ENCODE peak calls at places on chromosomes 4 and X, in ten cellular contexts. One of them, this sample, is unnamed.

GRCh38 chr4:55074386-55074785 is 51.0 kb downstream of the KDR start:
- DNase-seq in Kasumi-1: no peak
- DNase-seq in activated CD8-positive, alpha-beta memory T cell treated with anti-CD3 and anti-CD28 coated beads for 48 hours: no peak
- DNase-seq in hypothalamus: no peak
- DNase-seq in GM23248: no peak
- DNase-seq in activated CD4-positive, alpha-beta T cell treated with anti-CD3 and anti-CD28 coated beads, Interleukin-2, amount 50 U/mL, for 4 hours: no peak
- DNase-seq in T-helper 2 cell: no peak
- DNase-seq in NCI-H2171 treated with DMSO at 0.1 percent for 48 hours: no peak
- DNase-seq in psoas muscle: no peak
- DNase-seq in Caki2: no peak
- DNase-seq in this sample: no peak

GRCh38 chr4:121654738-121655137 is 42.0 kb downstream of the ANXA5 start:
- DNase-seq in Kasumi-1: peak
- DNase-seq in activated CD8-positive, alpha-beta memory T cell treated with anti-CD3 and anti-CD28 coated beads for 48 hours: no peak
- DNase-seq in hypothalamus: no peak
- DNase-seq in GM23248: no peak
- DNase-seq in activated CD4-positive, alpha-beta T cell treated with anti-CD3 and anti-CD28 coated beads, Interleukin-2, amount 50 U/mL, for 4 hours: no peak
- DNase-seq in T-helper 2 cell: no peak
- DNase-seq in NCI-H2171 treated with DMSO at 0.1 percent for 48 hours: no peak
- DNase-seq in psoas muscle: no peak
- DNase-seq in Caki2: no peak
- DNase-seq in this sample: no peak

GRCh38 chr4:13700196-13701140 is 72.9 kb upstream of the BOD1L1 start:
- DNase-seq in Kasumi-1: no peak
- DNase-seq in activated CD8-positive, alpha-beta memory T cell treated with anti-CD3 and anti-CD28 coated beads for 48 hours: no peak
- DNase-seq in hypothalamus: no peak
- DNase-seq in GM23248: peak
- DNase-seq in activated CD4-positive, alpha-beta T cell treated with anti-CD3 and anti-CD28 coated beads, Interleukin-2, amount 50 U/mL, for 4 hours: no peak
- DNase-seq in T-helper 2 cell: no peak
- DNase-seq in NCI-H2171 treated with DMSO at 0.1 percent for 48 hours: no peak
- DNase-seq in psoas muscle: no peak
- DNase-seq in Caki2: peak
- DNase-seq in this sample: no peak

GRCh38 chr4:155543126-155543765 is 123.4 kb upstream of the GUCY1A1 start:
- DNase-seq in Kasumi-1: no peak
- DNase-seq in activated CD8-positive, alpha-beta memory T cell treated with anti-CD3 and anti-CD28 coated beads for 48 hours: no peak
- DNase-seq in hypothalamus: no peak
- DNase-seq in GM23248: peak
- DNase-seq in activated CD4-positive, alpha-beta T cell treated with anti-CD3 and anti-CD28 coated beads, Interleukin-2, amount 50 U/mL, for 4 hours: no peak
- DNase-seq in T-helper 2 cell: no peak
- DNase-seq in NCI-H2171 treated with DMSO at 0.1 percent for 48 hours: no peak
- DNase-seq in psoas muscle: no peak
- DNase-seq in Caki2: no peak
- DNase-seq in this sample: no peak

GRCh38 chr4:57073559-57073958 is 36.6 kb downstream of the IGFBP7 start:
- DNase-seq in Kasumi-1: no peak
- DNase-seq in activated CD8-positive, alpha-beta memory T cell treated with anti-CD3 and anti-CD28 coated beads for 48 hours: no peak
- DNase-seq in hypothalamus: no peak
- DNase-seq in GM23248: no peak
- DNase-seq in activated CD4-positive, alpha-beta T cell treated with anti-CD3 and anti-CD28 coated beads, Interleukin-2, amount 50 U/mL, for 4 hours: no peak
- DNase-seq in T-helper 2 cell: no peak
- DNase-seq in NCI-H2171 treated with DMSO at 0.1 percent for 48 hours: no peak
- DNase-seq in psoas muscle: no peak
- DNase-seq in Caki2: no peak
- DNase-seq in this sample: no peak

GRCh38 chr4:101419324-101420135 is 72.2 kb upstream of the PPP3CA start:
- DNase-seq in Kasumi-1: peak
- DNase-seq in activated CD8-positive, alpha-beta memory T cell treated with anti-CD3 and anti-CD28 coated beads for 48 hours: no peak
- DNase-seq in hypothalamus: no peak
- DNase-seq in GM23248: no peak
- DNase-seq in activated CD4-positive, alpha-beta T cell treated with anti-CD3 and anti-CD28 coated beads, Interleukin-2, amount 50 U/mL, for 4 hours: no peak
- DNase-seq in T-helper 2 cell: no peak
- DNase-seq in NCI-H2171 treated with DMSO at 0.1 percent for 48 hours: peak
- DNase-seq in psoas muscle: no peak
- DNase-seq in Caki2: no peak
- DNase-seq in this sample: no peak

GRCh38 chr4:108213723-108214122 is 45.0 kb upstream of the LEF1 start:
- DNase-seq in Kasumi-1: no peak
- DNase-seq in activated CD8-positive, alpha-beta memory T cell treated with anti-CD3 and anti-CD28 coated beads for 48 hours: no peak
- DNase-seq in hypothalamus: no peak
- DNase-seq in GM23248: no peak
- DNase-seq in activated CD4-positive, alpha-beta T cell treated with anti-CD3 and anti-CD28 coated beads, Interleukin-2, amount 50 U/mL, for 4 hours: no peak
- DNase-seq in T-helper 2 cell: no peak
- DNase-seq in NCI-H2171 treated with DMSO at 0.1 percent for 48 hours: no peak
- DNase-seq in psoas muscle: no peak
- DNase-seq in Caki2: no peak
- DNase-seq in this sample: no peak

GRCh38 chrX:153953342-153953830 is 8.9 kb upstream of the RENBP start:
- DNase-seq in Kasumi-1: peak
- DNase-seq in activated CD8-positive, alpha-beta memory T cell treated with anti-CD3 and anti-CD28 coated beads for 48 hours: peak
- DNase-seq in hypothalamus: no peak
- DNase-seq in GM23248: peak
- DNase-seq in activated CD4-positive, alpha-beta T cell treated with anti-CD3 and anti-CD28 coated beads, Interleukin-2, amount 50 U/mL, for 4 hours: peak
- DNase-seq in T-helper 2 cell: peak
- DNase-seq in NCI-H2171 treated with DMSO at 0.1 percent for 48 hours: peak
- DNase-seq in psoas muscle: peak
- DNase-seq in Caki2: peak
- DNase-seq in this sample: peak

GRCh38 chr4:137694138-137694537 is 161.8 kb upstream of the PCDH18 start:
- DNase-seq in Kasumi-1: no peak
- DNase-seq in activated CD8-positive, alpha-beta memory T cell treated with anti-CD3 and anti-CD28 coated beads for 48 hours: no peak
- DNase-seq in hypothalamus: no peak
- DNase-seq in GM23248: peak
- DNase-seq in activated CD4-positive, alpha-beta T cell treated with anti-CD3 and anti-CD28 coated beads, Interleukin-2, amount 50 U/mL, for 4 hours: no peak
- DNase-seq in T-helper 2 cell: no peak
- DNase-seq in NCI-H2171 treated with DMSO at 0.1 percent for 48 hours: no peak
- DNase-seq in psoas muscle: no peak
- DNase-seq in Caki2: no peak
- DNase-seq in this sample: no peak

GRCh38 chr4:139734201-139734874 is 68.7 kb downstream of the MGST2 start:
- DNase-seq in Kasumi-1: no peak
- DNase-seq in activated CD8-positive, alpha-beta memory T cell treated with anti-CD3 and anti-CD28 coated beads for 48 hours: no peak
- DNase-seq in hypothalamus: no peak
- DNase-seq in GM23248: peak
- DNase-seq in activated CD4-positive, alpha-beta T cell treated with anti-CD3 and anti-CD28 coated beads, Interleukin-2, amount 50 U/mL, for 4 hours: no peak
- DNase-seq in T-helper 2 cell: no peak
- DNase-seq in NCI-H2171 treated with DMSO at 0.1 percent for 48 hours: peak
- DNase-seq in psoas muscle: no peak
- DNase-seq in Caki2: no peak
- DNase-seq in this sample: no peak

GRCh38 chr4:140568507-140569306 is at the start of gene UCP1:
- DNase-seq in Kasumi-1: peak
- DNase-seq in activated CD8-positive, alpha-beta memory T cell treated with anti-CD3 and anti-CD28 coated beads for 48 hours: no peak
- DNase-seq in hypothalamus: no peak
- DNase-seq in GM23248: peak
- DNase-seq in activated CD4-positive, alpha-beta T cell treated with anti-CD3 and anti-CD28 coated beads, Interleukin-2, amount 50 U/mL, for 4 hours: no peak
- DNase-seq in T-helper 2 cell: no peak
- DNase-seq in NCI-H2171 treated with DMSO at 0.1 percent for 48 hours: no peak
- DNase-seq in psoas muscle: no peak
- DNase-seq in Caki2: no peak
- DNase-seq in this sample: peak

GRCh38 chr4:123096038-123096437 is 173.6 kb upstream of the NUDT6 start:
- DNase-seq in Kasumi-1: peak
- DNase-seq in activated CD8-positive, alpha-beta memory T cell treated with anti-CD3 and anti-CD28 coated beads for 48 hours: no peak
- DNase-seq in hypothalamus: no peak
- DNase-seq in GM23248: no peak
- DNase-seq in activated CD4-positive, alpha-beta T cell treated with anti-CD3 and anti-CD28 coated beads, Interleukin-2, amount 50 U/mL, for 4 hours: no peak
- DNase-seq in T-helper 2 cell: no peak
- DNase-seq in NCI-H2171 treated with DMSO at 0.1 percent for 48 hours: no peak
- DNase-seq in psoas muscle: no peak
- DNase-seq in Caki2: no peak
- DNase-seq in this sample: no peak

GRCh38 chr4:67549123-67549522 is 3.8 kb upstream of the CENPC start:
- DNase-seq in Kasumi-1: peak
- DNase-seq in activated CD8-positive, alpha-beta memory T cell treated with anti-CD3 and anti-CD28 coated beads for 48 hours: no peak
- DNase-seq in hypothalamus: no peak
- DNase-seq in GM23248: peak
- DNase-seq in activated CD4-positive, alpha-beta T cell treated with anti-CD3 and anti-CD28 coated beads, Interleukin-2, amount 50 U/mL, for 4 hours: no peak
- DNase-seq in T-helper 2 cell: no peak
- DNase-seq in NCI-H2171 treated with DMSO at 0.1 percent for 48 hours: peak
- DNase-seq in psoas muscle: no peak
- DNase-seq in Caki2: no peak
- DNase-seq in this sample: no peak

GRCh38 chr4:172547724-172548123 is 620.9 kb upstream of the GALNT7 start:
- DNase-seq in Kasumi-1: no peak
- DNase-seq in activated CD8-positive, alpha-beta memory T cell treated with anti-CD3 and anti-CD28 coated beads for 48 hours: no peak
- DNase-seq in hypothalamus: no peak
- DNase-seq in GM23248: no peak
- DNase-seq in activated CD4-positive, alpha-beta T cell treated with anti-CD3 and anti-CD28 coated beads, Interleukin-2, amount 50 U/mL, for 4 hours: no peak
- DNase-seq in T-helper 2 cell: no peak
- DNase-seq in NCI-H2171 treated with DMSO at 0.1 percent for 48 hours: peak
- DNase-seq in psoas muscle: no peak
- DNase-seq in Caki2: no peak
- DNase-seq in this sample: no peak

GRCh38 chrX:153972368-153973126 is at the start of gene TMEM187:
- DNase-seq in Kasumi-1: peak
- DNase-seq in activated CD8-positive, alpha-beta memory T cell treated with anti-CD3 and anti-CD28 coated beads for 48 hours: peak
- DNase-seq in hypothalamus: peak
- DNase-seq in GM23248: peak
- DNase-seq in activated CD4-positive, alpha-beta T cell treated with anti-CD3 and anti-CD28 coated beads, Interleukin-2, amount 50 U/mL, for 4 hours: peak
- DNase-seq in T-helper 2 cell: peak
- DNase-seq in NCI-H2171 treated with DMSO at 0.1 percent for 48 hours: peak
- DNase-seq in psoas muscle: peak
- DNase-seq in Caki2: peak
- DNase-seq in this sample: peak

GRCh38 chr4:86759298-86759697 is 89.9 kb downstream of the SLC10A6 start:
- DNase-seq in Kasumi-1: no peak
- DNase-seq in activated CD8-positive, alpha-beta memory T cell treated with anti-CD3 and anti-CD28 coated beads for 48 hours: no peak
- DNase-seq in hypothalamus: no peak
- DNase-seq in GM23248: no peak
- DNase-seq in activated CD4-positive, alpha-beta T cell treated with anti-CD3 and anti-CD28 coated beads, Interleukin-2, amount 50 U/mL, for 4 hours: no peak
- DNase-seq in T-helper 2 cell: no peak
- DNase-seq in NCI-H2171 treated with DMSO at 0.1 percent for 48 hours: no peak
- DNase-seq in psoas muscle: no peak
- DNase-seq in Caki2: no peak
- DNase-seq in this sample: no peak

GRCh38 chr4:74283614-74284013 is 24.7 kb upstream of the EPGN start:
- DNase-seq in Kasumi-1: no peak
- DNase-seq in activated CD8-positive, alpha-beta memory T cell treated with anti-CD3 and anti-CD28 coated beads for 48 hours: no peak
- DNase-seq in hypothalamus: no peak
- DNase-seq in GM23248: peak
- DNase-seq in activated CD4-positive, alpha-beta T cell treated with anti-CD3 and anti-CD28 coated beads, Interleukin-2, amount 50 U/mL, for 4 hours: no peak
- DNase-seq in T-helper 2 cell: no peak
- DNase-seq in NCI-H2171 treated with DMSO at 0.1 percent for 48 hours: no peak
- DNase-seq in psoas muscle: no peak
- DNase-seq in Caki2: peak
- DNase-seq in this sample: no peak

GRCh38 chrX:69080912-69081465 is 84.3 kb downstream of the PJA1 start:
- DNase-seq in Kasumi-1: no peak
- DNase-seq in activated CD8-positive, alpha-beta memory T cell treated with anti-CD3 and anti-CD28 coated beads for 48 hours: no peak
- DNase-seq in hypothalamus: no peak
- DNase-seq in GM23248: no peak
- DNase-seq in activated CD4-positive, alpha-beta T cell treated with anti-CD3 and anti-CD28 coated beads, Interleukin-2, amount 50 U/mL, for 4 hours: no peak
- DNase-seq in T-helper 2 cell: no peak
- DNase-seq in NCI-H2171 treated with DMSO at 0.1 percent for 48 hours: no peak
- DNase-seq in psoas muscle: peak
- DNase-seq in Caki2: no peak
- DNase-seq in this sample: no peak

GRCh38 chrX:115603534-115604074 is 42.6 kb downstream of the PLS3 start:
- DNase-seq in Kasumi-1: no peak
- DNase-seq in activated CD8-positive, alpha-beta memory T cell treated with anti-CD3 and anti-CD28 coated beads for 48 hours: no peak
- DNase-seq in hypothalamus: no peak
- DNase-seq in GM23248: no peak
- DNase-seq in activated CD4-positive, alpha-beta T cell treated with anti-CD3 and anti-CD28 coated beads, Interleukin-2, amount 50 U/mL, for 4 hours: no peak
- DNase-seq in T-helper 2 cell: no peak
- DNase-seq in NCI-H2171 treated with DMSO at 0.1 percent for 48 hours: no peak
- DNase-seq in psoas muscle: no peak
- DNase-seq in Caki2: no peak
- DNase-seq in this sample: no peak

GRCh38 chrX:136607236-136607635 is 40.7 kb upstream of the CD40LG start:
- DNase-seq in Kasumi-1: no peak
- DNase-seq in activated CD8-positive, alpha-beta memory T cell treated with anti-CD3 and anti-CD28 coated beads for 48 hours: no peak
- DNase-seq in hypothalamus: no peak
- DNase-seq in GM23248: no peak
- DNase-seq in activated CD4-positive, alpha-beta T cell treated with anti-CD3 and anti-CD28 coated beads, Interleukin-2, amount 50 U/mL, for 4 hours: no peak
- DNase-seq in T-helper 2 cell: no peak
- DNase-seq in NCI-H2171 treated with DMSO at 0.1 percent for 48 hours: no peak
- DNase-seq in psoas muscle: no peak
- DNase-seq in Caki2: no peak
- DNase-seq in this sample: no peak

GRCh38 chr4:48877827-48878535 is 28.6 kb downstream of the OCIAD2 start:
- DNase-seq in Kasumi-1: no peak
- DNase-seq in activated CD8-positive, alpha-beta memory T cell treated with anti-CD3 and anti-CD28 coated beads for 48 hours: no peak
- DNase-seq in hypothalamus: no peak
- DNase-seq in GM23248: no peak
- DNase-seq in activated CD4-positive, alpha-beta T cell treated with anti-CD3 and anti-CD28 coated beads, Interleukin-2, amount 50 U/mL, for 4 hours: no peak
- DNase-seq in T-helper 2 cell: no peak
- DNase-seq in NCI-H2171 treated with DMSO at 0.1 percent for 48 hours: no peak
- DNase-seq in psoas muscle: no peak
- DNase-seq in Caki2: no peak
- DNase-seq in this sample: no peak

GRCh38 chrX:18173494-18174180 is 47.0 kb downstream of the BEND2 start:
- DNase-seq in Kasumi-1: no peak
- DNase-seq in activated CD8-positive, alpha-beta memory T cell treated with anti-CD3 and anti-CD28 coated beads for 48 hours: no peak
- DNase-seq in hypothalamus: no peak
- DNase-seq in GM23248: no peak
- DNase-seq in activated CD4-positive, alpha-beta T cell treated with anti-CD3 and anti-CD28 coated beads, Interleukin-2, amount 50 U/mL, for 4 hours: no peak
- DNase-seq in T-helper 2 cell: no peak
- DNase-seq in NCI-H2171 treated with DMSO at 0.1 percent for 48 hours: peak
- DNase-seq in psoas muscle: peak
- DNase-seq in Caki2: no peak
- DNase-seq in this sample: peak

GRCh38 chrX:27463187-27463586 is at the start of gene PPP4R3C:
- DNase-seq in Kasumi-1: no peak
- DNase-seq in activated CD8-positive, alpha-beta memory T cell treated with anti-CD3 and anti-CD28 coated beads for 48 hours: no peak
- DNase-seq in hypothalamus: no peak
- DNase-seq in GM23248: no peak
- DNase-seq in activated CD4-positive, alpha-beta T cell treated with anti-CD3 and anti-CD28 coated beads, Interleukin-2, amount 50 U/mL, for 4 hours: no peak
- DNase-seq in T-helper 2 cell: no peak
- DNase-seq in NCI-H2171 treated with DMSO at 0.1 percent for 48 hours: no peak
- DNase-seq in psoas muscle: no peak
- DNase-seq in Caki2: no peak
- DNase-seq in this sample: no peak

GRCh38 chr4:83556836-83557235 is 20.9 kb downstream of the GPAT3 start:
- DNase-seq in Kasumi-1: no peak
- DNase-seq in activated CD8-positive, alpha-beta memory T cell treated with anti-CD3 and anti-CD28 coated beads for 48 hours: no peak
- DNase-seq in hypothalamus: no peak
- DNase-seq in GM23248: no peak
- DNase-seq in activated CD4-positive, alpha-beta T cell treated with anti-CD3 and anti-CD28 coated beads, Interleukin-2, amount 50 U/mL, for 4 hours: no peak
- DNase-seq in T-helper 2 cell: no peak
- DNase-seq in NCI-H2171 treated with DMSO at 0.1 percent for 48 hours: peak
- DNase-seq in psoas muscle: no peak
- DNase-seq in Caki2: no peak
- DNase-seq in this sample: no peak

GRCh38 chr4:55500072-55500471 is 46.6 kb downstream of the CLOCK start:
- DNase-seq in Kasumi-1: no peak
- DNase-seq in activated CD8-positive, alpha-beta memory T cell treated with anti-CD3 and anti-CD28 coated beads for 48 hours: no peak
- DNase-seq in hypothalamus: no peak
- DNase-seq in GM23248: no peak
- DNase-seq in activated CD4-positive, alpha-beta T cell treated with anti-CD3 and anti-CD28 coated beads, Interleukin-2, amount 50 U/mL, for 4 hours: no peak
- DNase-seq in T-helper 2 cell: no peak
- DNase-seq in NCI-H2171 treated with DMSO at 0.1 percent for 48 hours: no peak
- DNase-seq in psoas muscle: no peak
- DNase-seq in Caki2: no peak
- DNase-seq in this sample: no peak

GRCh38 chr4:176451441-176451840 is 131.7 kb downstream of the SPCS3 start:
- DNase-seq in Kasumi-1: no peak
- DNase-seq in activated CD8-positive, alpha-beta memory T cell treated with anti-CD3 and anti-CD28 coated beads for 48 hours: no peak
- DNase-seq in hypothalamus: peak
- DNase-seq in GM23248: no peak
- DNase-seq in activated CD4-positive, alpha-beta T cell treated with anti-CD3 and anti-CD28 coated beads, Interleukin-2, amount 50 U/mL, for 4 hours: no peak
- DNase-seq in T-helper 2 cell: no peak
- DNase-seq in NCI-H2171 treated with DMSO at 0.1 percent for 48 hours: no peak
- DNase-seq in psoas muscle: no peak
- DNase-seq in Caki2: no peak
- DNase-seq in this sample: no peak

GRCh38 chr4:75512336-75513211 is 1.6 kb downstream of the RCHY1 start:
- DNase-seq in Kasumi-1: peak
- DNase-seq in activated CD8-positive, alpha-beta memory T cell treated with anti-CD3 and anti-CD28 coated beads for 48 hours: no peak
- DNase-seq in hypothalamus: no peak
- DNase-seq in GM23248: peak
- DNase-seq in activated CD4-positive, alpha-beta T cell treated with anti-CD3 and anti-CD28 coated beads, Interleukin-2, amount 50 U/mL, for 4 hours: no peak
- DNase-seq in T-helper 2 cell: peak
- DNase-seq in NCI-H2171 treated with DMSO at 0.1 percent for 48 hours: no peak
- DNase-seq in psoas muscle: no peak
- DNase-seq in Caki2: peak
- DNase-seq in this sample: no peak

GRCh38 chr4:153198739-153199138 is 5.5 kb upstream of the TRIM2 start:
- DNase-seq in Kasumi-1: no peak
- DNase-seq in activated CD8-positive, alpha-beta memory T cell treated with anti-CD3 and anti-CD28 coated beads for 48 hours: no peak
- DNase-seq in hypothalamus: no peak
- DNase-seq in GM23248: peak
- DNase-seq in activated CD4-positive, alpha-beta T cell treated with anti-CD3 and anti-CD28 coated beads, Interleukin-2, amount 50 U/mL, for 4 hours: no peak
- DNase-seq in T-helper 2 cell: no peak
- DNase-seq in NCI-H2171 treated with DMSO at 0.1 percent for 48 hours: no peak
- DNase-seq in psoas muscle: no peak
- DNase-seq in Caki2: no peak
- DNase-seq in this sample: no peak